ENCODE peak calls at places on chromosomes 7 and 10, in seven cellular contexts. One of them, this sample, is unnamed.

GRCh38 chr10:46522295-46523118 is 34.0 kb downstream of the GPRIN2 start:
- DNase-seq in NCI-H1092 treated with DMSO at 0.1 percent for 48 hours: no peak
- DNase-seq in GM12865: no peak
- DNase-seq in foreskin fibroblast: no peak
- DNase-seq in GM12892: no peak
- DNase-seq in left ventricle myocardium superior: no peak
- DNase-seq in ovary: peak
- DNase-seq in this sample: no peak

GRCh38 chr7:154841731-154842331 is 161.1 kb downstream of the PAXIP1 start:
- DNase-seq in ovary: no peak
- DNase-seq in GM12865: no peak
- DNase-seq in GM12892: no peak
- DNase-seq in left ventricle myocardium superior: no peak
- DNase-seq in NCI-H1092 treated with DMSO at 0.1 percent for 48 hours: peak
- DNase-seq in foreskin fibroblast: no peak
- DNase-seq in this sample: no peak

GRCh38 chr7:47254081-47255006 is 327.6 kb downstream of the TNS3 start:
- DNase-seq in foreskin fibroblast: peak
- DNase-seq in GM12865: peak
- DNase-seq in ovary: peak
- DNase-seq in NCI-H1092 treated with DMSO at 0.1 percent for 48 hours: peak
- DNase-seq in GM12892: peak
- DNase-seq in left ventricle myocardium superior: peak
- DNase-seq in this sample: peak

GRCh38 chr7:140694592-140694991 is 1.9 kb upstream of the NDUFB2 start:
- DNase-seq in ovary: no peak
- DNase-seq in GM12865: no peak
- DNase-seq in GM12892: no peak
- DNase-seq in left ventricle myocardium superior: no peak
- DNase-seq in foreskin fibroblast: no peak
- DNase-seq in NCI-H1092 treated with DMSO at 0.1 percent for 48 hours: no peak
- DNase-seq in this sample: no peak

GRCh38 chr7:35652124-35652523 is 42.8 kb downstream of the HERPUD2 start:
- DNase-seq in foreskin fibroblast: no peak
- DNase-seq in GM12892: no peak
- DNase-seq in NCI-H1092 treated with DMSO at 0.1 percent for 48 hours: no peak
- DNase-seq in ovary: no peak
- DNase-seq in GM12865: peak
- DNase-seq in left ventricle myocardium superior: no peak
- DNase-seq in this sample: no peak

GRCh38 chr7:20064974-20065862 is 152.0 kb downstream of the MACC1 start:
- DNase-seq in GM12865: peak
- DNase-seq in ovary: no peak
- DNase-seq in left ventricle myocardium superior: no peak
- DNase-seq in GM12892: peak
- DNase-seq in NCI-H1092 treated with DMSO at 0.1 percent for 48 hours: no peak
- DNase-seq in foreskin fibroblast: peak
- DNase-seq in this sample: no peak

GRCh38 chr10:122492006-122492405 is 30.7 kb downstream of the HTRA1 start:
- DNase-seq in NCI-H1092 treated with DMSO at 0.1 percent for 48 hours: no peak
- DNase-seq in GM12892: no peak
- DNase-seq in ovary: no peak
- DNase-seq in foreskin fibroblast: no peak
- DNase-seq in GM12865: no peak
- DNase-seq in left ventricle myocardium superior: no peak
- DNase-seq in this sample: no peak

GRCh38 chr7:158312789-158313188 is 274.8 kb downstream of the PTPRN2 start:
- DNase-seq in foreskin fibroblast: no peak
- DNase-seq in GM12865: no peak
- DNase-seq in left ventricle myocardium superior: no peak
- DNase-seq in GM12892: no peak
- DNase-seq in NCI-H1092 treated with DMSO at 0.1 percent for 48 hours: no peak
- DNase-seq in ovary: no peak
- DNase-seq in this sample: no peak

GRCh38 chr7:151408839-151409554 is 841 bp downstream of the WDR86 start:
- DNase-seq in GM12865: peak
- DNase-seq in GM12892: peak
- DNase-seq in foreskin fibroblast: no peak
- DNase-seq in NCI-H1092 treated with DMSO at 0.1 percent for 48 hours: no peak
- DNase-seq in ovary: no peak
- DNase-seq in left ventricle myocardium superior: no peak
- DNase-seq in this sample: no peak

GRCh38 chr10:16788125-16788524 is 29.1 kb downstream of the RSU1 start:
- DNase-seq in GM12892: no peak
- DNase-seq in NCI-H1092 treated with DMSO at 0.1 percent for 48 hours: no peak
- DNase-seq in left ventricle myocardium superior: no peak
- DNase-seq in GM12865: no peak
- DNase-seq in ovary: no peak
- DNase-seq in foreskin fibroblast: no peak
- DNase-seq in this sample: no peak

GRCh38 chr10:130932326-130933007 is 379.1 kb downstream of the TCERG1L start:
- DNase-seq in GM12892: no peak
- DNase-seq in ovary: no peak
- DNase-seq in left ventricle myocardium superior: no peak
- DNase-seq in GM12865: no peak
- DNase-seq in foreskin fibroblast: no peak
- DNase-seq in NCI-H1092 treated with DMSO at 0.1 percent for 48 hours: no peak
- DNase-seq in this sample: peak

GRCh38 chr10:88330174-88330573 is 252.9 kb downstream of the RNLS start:
- DNase-seq in foreskin fibroblast: no peak
- DNase-seq in left ventricle myocardium superior: no peak
- DNase-seq in NCI-H1092 treated with DMSO at 0.1 percent for 48 hours: no peak
- DNase-seq in GM12892: no peak
- DNase-seq in ovary: no peak
- DNase-seq in GM12865: no peak
- DNase-seq in this sample: no peak

GRCh38 chr7:95922191-95922590 is 149.8 kb downstream of the DYNC1I1 start:
- DNase-seq in GM12892: no peak
- DNase-seq in ovary: no peak
- DNase-seq in GM12865: no peak
- DNase-seq in foreskin fibroblast: no peak
- DNase-seq in left ventricle myocardium superior: no peak
- DNase-seq in NCI-H1092 treated with DMSO at 0.1 percent for 48 hours: no peak
- DNase-seq in this sample: no peak

GRCh38 chr10:92800122-92800521 is 48.2 kb upstream of the EXOC6 start:
- DNase-seq in left ventricle myocardium superior: no peak
- DNase-seq in ovary: no peak
- DNase-seq in foreskin fibroblast: no peak
- DNase-seq in GM12892: no peak
- DNase-seq in GM12865: no peak
- DNase-seq in NCI-H1092 treated with DMSO at 0.1 percent for 48 hours: peak
- DNase-seq in this sample: no peak

GRCh38 chr10:3622845-3623621 is 162.0 kb downstream of the KLF6 start:
- DNase-seq in NCI-H1092 treated with DMSO at 0.1 percent for 48 hours: no peak
- DNase-seq in foreskin fibroblast: peak
- DNase-seq in GM12865: peak
- DNase-seq in left ventricle myocardium superior: no peak
- DNase-seq in ovary: no peak
- DNase-seq in GM12892: no peak
- DNase-seq in this sample: no peak

GRCh38 chr10:653991-654646 is 35.3 kb downstream of the DIP2C start:
- DNase-seq in ovary: no peak
- DNase-seq in foreskin fibroblast: no peak
- DNase-seq in NCI-H1092 treated with DMSO at 0.1 percent for 48 hours: no peak
- DNase-seq in left ventricle myocardium superior: no peak
- DNase-seq in GM12892: no peak
- DNase-seq in GM12865: no peak
- DNase-seq in this sample: no peak